ENCODE peak calls at places on chromosomes 7 and 10, in six cellular contexts. D is HepG2, G is prostate gland, P is uterus, A is IMR-90, Q is gastrocnemius medialis. L is an unnamed sample.

GRCh38 chr10:110413049-110413783 is 84.5 kb upstream of the DUSP5 start:
- DNase-seq in P (no peak), A (no peak), D (no peak), Q (no peak), G (no peak), L (no peak)

GRCh38 chr7:123571187-123571586 is 13.6 kb upstream of the NDUFA5 start:
- DNase-seq in A (no peak), D (no peak), G (no peak), P (no peak), Q (no peak), L (no peak)

GRCh38 chr7:2553108-2553507 is 2.2 kb downstream of the BRAT1 start:
- DNase-seq in P (no peak), Q (no peak), A (no peak), D (no peak), G (no peak), L (no peak)

GRCh38 chr10:116097239-116097751 is 175.7 kb downstream of the GFRA1 start:
- DNase-seq in A (no peak), G (no peak), D (no peak), Q (no peak), P (no peak), L (no peak)

GRCh38 chr10:49037187-49037586 is 78.1 kb downstream of the VSTM4 start:
- DNase-seq in Q (no peak), A (peak; percentile 56), D (no peak), P (no peak), G (no peak), L (no peak)

GRCh38 chr7:50534690-50535290 is 30.4 kb downstream of the DDC start:
- DNase-seq in D (peak; percentile 37), Q (peak; percentile 52), P (no peak), A (peak; percentile 100), G (no peak), L (peak; percentile 92)

GRCh38 chr10:106615081-106615480 is 549.4 kb downstream of the SORCS1 start:
- DNase-seq in Q (no peak), D (no peak), P (no peak), G (no peak), A (peak; percentile 83), L (no peak)

GRCh38 chr7:131654668-131655326 is 98.4 kb upstream of the PODXL start:
- DNase-seq in Q (peak; percentile 78), A (peak; percentile 72), D (peak; percentile 45), P (peak; percentile 84), G (peak; percentile 75), L (peak; percentile 79)

GRCh38 chr10:97888641-97889262 is 39.1 kb downstream of the GOLGA7B start:
- DNase-seq in Q (no peak), G (no peak), D (no peak), A (peak; percentile 7), P (no peak), L (no peak)

GRCh38 chr10:4661572-4662255 is 164.3 kb upstream of the AKR1E2 start:
- DNase-seq in Q (peak; percentile 100), P (peak; percentile 23), D (peak; percentile 78), G (peak; percentile 65), A (no peak), L (no peak)

GRCh38 chr10:22823109-22823508 is 104.7 kb upstream of the ARMC3 start:
- DNase-seq in Q (no peak), G (no peak), P (no peak), A (peak; percentile 85), D (peak; percentile 79), L (no peak)

GRCh38 chr7:85528581-85528980 is 341.7 kb upstream of the SEMA3D start:
- DNase-seq in A (peak; percentile 9), P (no peak), G (no peak), D (no peak), Q (no peak), L (no peak)

GRCh38 chr7:100093054-100093453 is 4.3 kb downstream of the COPS6 start:
- DNase-seq in Q (no peak), P (no peak), G (no peak), A (no peak), D (no peak), L (no peak)
- TF ChIP-seq POLR2A in Q (no peak), P (no peak), G (no peak), A (no peak), D (no peak), L (no peak)

GRCh38 chr7:100101016-100101862 is at the start of the genes AP4M1 and MCM7:
- DNase-seq in G (peak; percentile 99), Q (peak; percentile 99), P (peak; percentile 98), A (peak; percentile 99), D (peak; percentile 97), L (peak; percentile 99)
- TF ChIP-seq POLR2A in G (peak; percentile 34), Q (no peak), P (peak; percentile 13), A (peak; percentile 76), D (peak; percentile 72), L (peak; percentile 88)

GRCh38 chr7:516216-516605 is 3.4 kb downstream of the PDGFA start:
- DNase-seq in D (no peak), Q (no peak), G (no peak), A (no peak), P (no peak), L (no peak)

GRCh38 chr7:515628-516027 is 4.0 kb downstream of the PDGFA start:
- DNase-seq in Q (no peak), P (no peak), A (no peak), D (no peak), G (no peak), L (no peak)

GRCh38 chr7:514651-515598 is 4.7 kb downstream of the PDGFA start:
- DNase-seq in A (no peak), P (peak; percentile 49), D (no peak), Q (peak; percentile 33), G (peak; percentile 70), L (no peak)

GRCh38 chr7:517848-518629 is 1.6 kb downstream of the PDGFA start:
- DNase-seq in P (peak; percentile 67), A (peak; percentile 58), D (no peak), Q (peak; percentile 76), G (peak; percentile 54), L (no peak)

DNA sequence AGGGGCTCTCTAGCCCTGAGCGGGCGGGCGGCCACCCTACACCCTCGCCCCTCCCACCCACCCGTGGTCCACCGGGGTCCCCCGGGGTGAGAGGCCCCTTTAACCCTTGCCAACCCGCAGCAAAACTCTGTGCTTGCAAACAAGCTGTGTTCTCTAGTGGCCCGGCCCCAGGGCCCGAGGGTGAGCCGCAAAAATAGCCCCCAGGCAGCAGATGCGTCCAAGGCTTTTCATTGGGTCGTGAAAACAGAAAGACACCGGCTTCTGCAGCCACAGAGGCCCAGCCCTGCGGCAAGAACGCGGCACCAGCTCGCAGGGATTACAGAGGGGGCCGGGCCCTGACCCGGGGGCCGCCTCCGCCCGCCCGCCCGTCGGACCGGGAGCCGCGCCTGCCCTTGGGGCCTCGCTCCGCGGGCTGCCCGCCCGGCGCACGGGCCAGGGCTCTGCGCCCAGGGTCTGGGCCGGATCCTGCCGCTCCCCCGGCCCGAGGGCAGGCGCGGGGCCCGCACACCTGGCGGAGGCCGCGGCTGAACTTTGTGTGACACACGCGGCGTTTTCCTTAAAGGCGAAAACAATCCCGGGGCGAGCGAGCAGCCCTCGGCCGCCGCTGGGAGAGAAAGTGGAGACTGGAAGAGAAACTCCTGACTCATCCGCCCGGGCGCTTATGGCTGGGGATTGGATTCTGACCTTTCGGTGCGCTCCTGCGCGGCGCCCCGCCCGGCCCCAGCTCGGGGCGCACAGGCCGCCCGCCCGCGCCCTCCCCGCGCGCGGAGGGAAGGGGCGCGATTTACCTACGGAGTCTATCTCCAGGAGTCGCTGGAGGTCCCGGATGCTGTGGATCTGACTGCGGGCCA is 2.8 kb downstream of the PDGFA start:
- DNase-seq in Q (peak; percentile 77), D (peak; percentile 43), P (peak; percentile 71), G (no peak), A (peak; percentile 80), L (no peak)
- TF ChIP-seq POLR2A in Q (peak; percentile 64), D (no peak), P (no peak), G (no peak), A (no peak), L (no peak)

GRCh38 chr10:78700413-78700812 is 368.4 kb upstream of the ZMIZ1 start:
- DNase-seq in A (peak; percentile 38), G (no peak), Q (no peak), P (peak; percentile 48), D (no peak), L (no peak)

GRCh38 chr10:78696791-78697420 is 371.9 kb upstream of the ZMIZ1 start:
- DNase-seq in Q (no peak), D (no peak), A (no peak), P (no peak), G (no peak), L (no peak)

GRCh38 chr10:78703581-78703980 is 365.2 kb upstream of the ZMIZ1 start:
- DNase-seq in D (no peak), G (no peak), P (no peak), Q (no peak), A (peak; percentile 28), L (no peak)

GRCh38 chr10:78695846-78696245 is 372.9 kb upstream of the ZMIZ1 start:
- DNase-seq in P (no peak), A (no peak), Q (no peak), D (no peak), G (no peak), L (no peak)

GRCh38 chr10:78700816-78701520 is 367.8 kb upstream of the ZMIZ1 start:
- DNase-seq in G (no peak), Q (no peak), D (no peak), A (peak; percentile 42), P (no peak), L (no peak)
- TF ChIP-seq POLR2A in G (no peak), Q (no peak), D (no peak), A (no peak), P (no peak), L (no peak)

DNA sequence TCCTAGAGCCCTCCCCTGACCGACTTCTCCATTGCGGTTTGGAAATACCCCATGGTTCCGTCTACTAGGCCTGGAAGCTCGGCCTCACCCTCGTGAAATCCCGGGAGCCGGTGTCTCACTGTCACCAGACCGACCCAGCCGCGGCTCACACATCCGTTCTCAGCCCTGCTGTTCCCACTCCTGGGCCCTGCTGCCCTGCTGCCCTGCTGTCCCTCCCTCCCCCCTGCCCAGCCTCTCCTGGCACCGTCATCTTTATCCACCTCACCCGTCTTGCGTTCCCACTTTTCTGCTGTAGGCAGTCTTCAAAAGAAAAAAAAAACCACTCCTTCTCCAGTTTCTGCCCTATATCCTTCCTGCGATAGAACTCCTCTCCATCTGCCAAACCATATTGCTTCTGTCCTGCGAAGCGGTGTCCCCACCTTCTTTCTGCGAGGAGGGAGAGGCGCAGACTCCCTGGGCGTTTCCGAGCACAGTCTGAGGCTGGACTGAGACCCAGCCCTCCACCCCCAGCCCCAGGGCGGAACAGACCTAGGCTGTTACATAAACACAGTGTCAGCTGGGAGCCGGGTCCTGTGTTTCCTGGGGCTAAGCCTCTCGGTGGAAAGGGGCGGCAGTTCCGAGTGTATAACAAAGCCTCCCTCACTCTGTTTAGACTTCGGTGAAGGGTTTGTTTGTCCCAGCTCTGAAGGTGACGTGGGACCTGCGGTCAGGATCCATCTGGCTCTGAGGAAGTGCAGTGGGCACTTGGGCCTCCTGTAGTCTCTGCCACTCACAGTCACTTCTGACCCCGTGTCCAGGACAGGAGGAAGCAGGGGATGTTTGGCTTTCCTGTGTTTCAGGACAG is 2.8 kb downstream of the AGAP3 start:
- DNase-seq in P (peak; percentile 65), D (peak; percentile 73), G (peak; percentile 74), Q (peak; percentile 65), A (peak; percentile 76), L (peak; percentile 53)
- TF ChIP-seq POLR2A in P (peak; percentile 35), D (no peak), G (peak; percentile 57), Q (no peak), A (peak; percentile 69), L (peak; percentile 30)